ENCODE peak calls at places on chromosomes 6 and 20, in five cellular contexts. G, A, B, W and Y are unnamed samples.

GRCh38 chr6:1215023-1215422 is 96.9 kb upstream of the FOXQ1 start:
- DNase-seq in G (no peak), A (no peak), B (no peak), W (no peak), Y (no peak)

GRCh38 chr20:40892642-40893041 is 136.0 kb upstream of the TOP1 start:
- DNase-seq in G (no peak), A (no peak), B (peak; percentile 16), W (no peak), Y (no peak)

GRCh38 chr6:155248021-155249001 is 15.5 kb upstream of the CLDN20 start:
- DNase-seq in G (peak; percentile 43), A (no peak), B (peak; percentile 28), W (peak; percentile 67), Y (no peak)

GRCh38 chr6:148379966-148380653 is 37.5 kb downstream of the SASH1 start:
- DNase-seq in G (no peak), A (no peak), B (no peak), W (no peak), Y (no peak)

GRCh38 chr6:157990321-157991066 is 8.8 kb downstream of the SYNJ2 start:
- DNase-seq in G (no peak), A (no peak), B (no peak), W (no peak), Y (no peak)

GRCh38 chr6:71287038-71287437 is 1.6 kb upstream of the OGFRL1 start:
- DNase-seq in G (no peak), A (no peak), B (no peak), W (no peak), Y (peak; percentile 23)

GRCh38 chr20:45138451-45139300 is 14.4 kb upstream of the WFDC12 start:
- DNase-seq in G (no peak), A (no peak), B (peak; percentile 38), W (peak; percentile 12), Y (no peak)

GRCh38 chr6:111776236-111777189 is 96.7 kb downstream of the FYN start:
- DNase-seq in G (no peak), A (no peak), B (no peak), W (no peak), Y (no peak)

GRCh38 chr20:32598606-32599005 is 13.5 kb upstream of the NOL4L start:
- DNase-seq in G (no peak), A (no peak), B (no peak), W (no peak), Y (no peak)

GRCh38 chr6:156957931-156958547 is 180.9 kb downstream of the ARID1B start:
- DNase-seq in G (no peak), A (no peak), B (no peak), W (no peak), Y (no peak)

GRCh38 chr6:46207174-46207573 is 36.4 kb upstream of the ENPP5 start:
- DNase-seq in G (no peak), A (no peak), B (no peak), W (no peak), Y (no peak)

GRCh38 chr6:30679765-30680535 is 6.5 kb downstream of the PPP1R18 start:
- DNase-seq in G (no peak), A (no peak), B (no peak), W (no peak), Y (no peak)

GRCh38 chr20:16944753-16945152 is 196.6 kb downstream of the OTOR start:
- DNase-seq in G (no peak), A (no peak), B (no peak), W (no peak), Y (no peak)

GRCh38 chr20:60466683-60467022 is 508.4 kb downstream of the CDH26 start:
- DNase-seq in G (no peak), A (no peak), B (no peak), W (no peak), Y (no peak)

GRCh38 chr6:11294263-11294662 is 61.8 kb upstream of the NEDD9 start:
- DNase-seq in G (no peak), A (no peak), B (no peak), W (no peak), Y (peak; percentile 29)

GRCh38 chr6:18280084-18280483 is 15.8 kb upstream of the DEK start:
- DNase-seq in G (no peak), A (no peak), B (no peak), W (no peak), Y (no peak)

GRCh38 chr20:40493071-40493470 is 196.0 kb downstream of the MAFB start:
- DNase-seq in G (no peak), A (no peak), B (no peak), W (no peak), Y (no peak)

GRCh38 chr6:18207438-18207837 is 52.2 kb downstream of the KDM1B start:
- DNase-seq in G (no peak), A (no peak), B (no peak), W (no peak), Y (no peak)

GRCh38 chr6:169895000-169895759 is 143.8 kb downstream of the ERMARD start:
- DNase-seq in G (no peak), A (no peak), B (no peak), W (no peak), Y (no peak)

GRCh38 chr20:57619053-57619831 is 984 bp downstream of the ZBP1 start:
- DNase-seq in G (no peak), A (no peak), B (no peak), W (no peak), Y (peak; percentile 27)

GRCh38 chr6:2086328-2087008 is 158.9 kb downstream of the GMDS start:
- DNase-seq in G (no peak), A (no peak), B (no peak), W (no peak), Y (no peak)

GRCh38 chr6:161788531-161788930 is 514.7 kb upstream of the AGPAT4 start:
- DNase-seq in G (no peak), A (no peak), B (no peak), W (no peak), Y (no peak)

GRCh38 chr6:150169609-150170008 is 26.8 kb downstream of the PPP1R14C start:
- DNase-seq in G (no peak), A (no peak), B (peak; percentile 88), W (no peak), Y (no peak)

GRCh38 chr6:158631678-158632537 is 12.6 kb downstream of the DYNLT1 start:
- DNase-seq in G (no peak), A (no peak), B (peak; percentile 60), W (peak; percentile 62), Y (no peak)

GRCh38 chr6:126446187-126446696 is 106.3 kb downstream of the CENPW start:
- DNase-seq in G (no peak), A (no peak), B (no peak), W (no peak), Y (no peak)

GRCh38 chr20:33099842-33100538 is 20.5 kb downstream of the BPIFB4 start:
- DNase-seq in G (no peak), A (no peak), B (peak; percentile 54), W (no peak), Y (no peak)

GRCh38 chr6:21500894-21501293 is 92.7 kb upstream of the SOX4 start:
- DNase-seq in G (no peak), A (no peak), B (no peak), W (no peak), Y (no peak)

GRCh38 chr6:26235240-26235730 is 129.7 kb upstream of the BTN3A2 start:
- DNase-seq in G (no peak), A (no peak), B (peak; percentile 65), W (peak; percentile 29), Y (no peak)

GRCh38 chr20:58710481-58711265 is 18.1 kb downstream of the NPEPL1 start:
- DNase-seq in G (no peak), A (no peak), B (no peak), W (no peak), Y (no peak)

GRCh38 chr20:41316009-41316408 is 1.5 kb downstream of the ZHX3 start:
- DNase-seq in G (no peak), A (no peak), B (no peak), W (no peak), Y (no peak)

GRCh38 chr6:14664112-14664592 is 546.6 kb downstream of the CD83 start:
- DNase-seq in G (no peak), A (no peak), B (no peak), W (peak; percentile 7), Y (no peak)

GRCh38 chr6:15313367-15313766 is 67.5 kb downstream of the JARID2 start:
- DNase-seq in G (no peak), A (no peak), B (no peak), W (no peak), Y (no peak)

GRCh38 chr6:11346516-11346915 is 114.0 kb upstream of the NEDD9 start:
- DNase-seq in G (no peak), A (no peak), B (no peak), W (no peak), Y (no peak)

GRCh38 chr20:15200139-15200538 is 862.7 kb upstream of the FLRT3 start:
- DNase-seq in G (peak; percentile 43), A (no peak), B (no peak), W (no peak), Y (no peak)

GRCh38 chr6:68087399-68088133 is 547.5 kb upstream of the ADGRB3 start:
- DNase-seq in G (no peak), A (no peak), B (no peak), W (no peak), Y (no peak)